ENCODE peak calls at places on chromosomes 6 and 20, in ten cellular contexts. I is iPS-NIHi11, W is C1 segment of cervical spinal cord, S is ureter, N is pons, T is HL-60, V is colonic mucosa, F is NCI-H774, D is foreskin fibroblast, R is upper lobe of right lung. J is an unnamed sample.

GRCh38 chr6:52877168-52877567 is 32.3 kb downstream of the GSTA3 start:
- DNase-seq in W (no peak), S (no peak), T (no peak), I (no peak), D (peak), N (no peak), F (no peak), V (no peak), R (no peak), J (no peak)

GRCh38 chr6:35077713-35078105 is 63.4 kb downstream of the TCP11 start:
- DNase-seq in S (no peak), D (no peak), W (no peak), V (no peak), F (no peak), R (peak), N (no peak), I (no peak), T (no peak), J (no peak)

GRCh38 chr6:44538131-44538835 is 150.8 kb downstream of the CDC5L start:
- DNase-seq in V (no peak), F (no peak), D (no peak), R (no peak), S (peak), I (no peak), T (no peak), W (no peak), N (no peak), J (no peak)

GRCh38 chr20:55095745-55096450 is 620.5 kb downstream of the DOK5 start:
- DNase-seq in S (no peak), W (no peak), N (peak), D (no peak), T (no peak), V (no peak), I (no peak), R (no peak), F (peak), J (no peak)

GRCh38 chr6:8383584-8383983 is 51.8 kb downstream of the SLC35B3 start:
- DNase-seq in F (no peak), N (no peak), T (no peak), I (peak), D (no peak), S (no peak), W (no peak), R (no peak), V (no peak), J (no peak)

GRCh38 chr6:106560966-106561740 is 68.1 kb downstream of the RTN4IP1 start:
- DNase-seq in D (peak), I (no peak), N (no peak), V (no peak), S (no peak), R (no peak), F (no peak), W (no peak), T (peak), J (no peak)

GRCh38 chr6:131846023-131846663 is 38.3 kb downstream of the ENPP1 start:
- DNase-seq in D (no peak), F (no peak), I (no peak), V (no peak), S (no peak), N (no peak), R (no peak), T (no peak), W (no peak), J (no peak)

GRCh38 chr6:149895702-149896310 is 2.1 kb downstream of the RAET1E start:
- DNase-seq in V (peak), S (peak), T (no peak), I (no peak), N (peak), R (no peak), D (peak), W (no peak), F (no peak), J (peak)

GRCh38 chr6:131949909-131950766 is 1.0 kb downstream of the CCN2 start:
- DNase-seq in R (peak), V (peak), F (peak), D (peak), T (no peak), W (peak), N (peak), I (peak), S (peak), J (peak)